ENCODE peak calls at places on chromosome X, in ten cellular contexts. One of them, this sample, is unnamed.

GRCh38 chrX:54288277-54288676 is 69.6 kb downstream of the WNK3 start:
- DNase-seq in osteoblast: no peak
- DNase-seq in colonic mucosa: no peak
- DNase-seq in tibial artery: no peak
- DNase-seq in lower lobe of right lung: no peak
- DNase-seq in A549: no peak
- DNase-seq in IMR-90: peak; percentile 0
- DNase-seq in hepatocyte: peak; percentile 5
- DNase-seq in prostate gland: no peak
- DNase-seq in cardiac muscle cell: peak; percentile 16
- DNase-seq in this sample: no peak

GRCh38 chrX:123859409-123859827 is 435 bp upstream of the XIAP start:
- DNase-seq in hepatocyte: no peak
- DNase-seq in cardiac muscle cell: no peak
- DNase-seq in A549: no peak
- DNase-seq in prostate gland: peak; percentile 64
- DNase-seq in lower lobe of right lung: no peak
- DNase-seq in osteoblast: peak; percentile 89
- DNase-seq in tibial artery: no peak
- DNase-seq in colonic mucosa: peak; percentile 79
- DNase-seq in IMR-90: no peak
- DNase-seq in this sample: peak; percentile 70

GRCh38 chrX:103918050-103918449 is 44.4 kb upstream of the TMSB15B start:
- DNase-seq in prostate gland: peak; percentile 14
- DNase-seq in colonic mucosa: peak; percentile 59
- DNase-seq in tibial artery: peak; percentile 65
- DNase-seq in hepatocyte: peak; percentile 71
- DNase-seq in cardiac muscle cell: peak; percentile 74
- DNase-seq in osteoblast: peak; percentile 78
- DNase-seq in A549: peak; percentile 67
- DNase-seq in lower lobe of right lung: peak; percentile 43
- DNase-seq in IMR-90: peak; percentile 68
- DNase-seq in this sample: no peak

GRCh38 chrX:134669378-134670098 is 11.3 kb upstream of the PLAC1 start:
- DNase-seq in colonic mucosa: no peak
- DNase-seq in A549: peak; percentile 82
- DNase-seq in tibial artery: no peak
- DNase-seq in cardiac muscle cell: peak; percentile 90
- DNase-seq in prostate gland: no peak
- DNase-seq in IMR-90: peak; percentile 93
- DNase-seq in lower lobe of right lung: peak; percentile 32
- DNase-seq in hepatocyte: peak; percentile 55
- DNase-seq in osteoblast: peak; percentile 85
- DNase-seq in this sample: no peak

GRCh38 chrX:47540754-47541538 is 20.1 kb upstream of the ARAF start:
- DNase-seq in lower lobe of right lung: peak; percentile 68
- DNase-seq in osteoblast: peak; percentile 92
- DNase-seq in IMR-90: peak; percentile 92
- DNase-seq in colonic mucosa: peak; percentile 79
- DNase-seq in hepatocyte: peak; percentile 89
- DNase-seq in cardiac muscle cell: peak; percentile 94
- DNase-seq in prostate gland: peak; percentile 78
- DNase-seq in A549: peak; percentile 90
- DNase-seq in tibial artery: peak; percentile 89
- DNase-seq in this sample: peak; percentile 74

GRCh38 chrX:103889216-103889615 is 57.2 kb upstream of the RAB9B start:
- DNase-seq in lower lobe of right lung: no peak
- DNase-seq in A549: no peak
- DNase-seq in cardiac muscle cell: no peak
- DNase-seq in IMR-90: no peak
- DNase-seq in colonic mucosa: no peak
- DNase-seq in prostate gland: no peak
- DNase-seq in osteoblast: no peak
- DNase-seq in hepatocyte: no peak
- DNase-seq in tibial artery: no peak
- DNase-seq in this sample: no peak

GRCh38 chrX:69216911-69217310 is 51.7 kb upstream of the PJA1 start:
- DNase-seq in hepatocyte: no peak
- DNase-seq in tibial artery: peak; percentile 66
- DNase-seq in prostate gland: peak; percentile 21
- DNase-seq in colonic mucosa: no peak
- DNase-seq in IMR-90: peak; percentile 5
- DNase-seq in A549: no peak
- DNase-seq in cardiac muscle cell: no peak
- DNase-seq in lower lobe of right lung: peak; percentile 74
- DNase-seq in osteoblast: no peak
- DNase-seq in this sample: no peak

GRCh38 chrX:84188320-84188834 is 378 bp upstream of the RPS6KA6 start:
- DNase-seq in colonic mucosa: peak; percentile 53
- DNase-seq in prostate gland: peak; percentile 51
- DNase-seq in hepatocyte: peak; percentile 86
- DNase-seq in IMR-90: peak; percentile 64
- DNase-seq in lower lobe of right lung: peak; percentile 60
- DNase-seq in tibial artery: peak; percentile 70
- DNase-seq in osteoblast: peak; percentile 85
- DNase-seq in A549: peak; percentile 48
- DNase-seq in cardiac muscle cell: peak; percentile 61
- DNase-seq in this sample: no peak

GRCh38 chrX:113260474-113260873 is 419.8 kb upstream of the AMOT start:
- DNase-seq in colonic mucosa: no peak
- DNase-seq in IMR-90: no peak
- DNase-seq in prostate gland: no peak
- DNase-seq in osteoblast: no peak
- DNase-seq in cardiac muscle cell: peak; percentile 3
- DNase-seq in A549: no peak
- DNase-seq in hepatocyte: no peak
- DNase-seq in tibial artery: no peak
- DNase-seq in lower lobe of right lung: no peak
- DNase-seq in this sample: no peak

GRCh38 chrX:144219035-144219434 is 335.2 kb downstream of the UBE2NL start:
- DNase-seq in A549: no peak
- DNase-seq in lower lobe of right lung: peak; percentile 37
- DNase-seq in hepatocyte: peak; percentile 14
- DNase-seq in osteoblast: no peak
- DNase-seq in IMR-90: no peak
- DNase-seq in cardiac muscle cell: peak; percentile 0
- DNase-seq in prostate gland: no peak
- DNase-seq in tibial artery: no peak
- DNase-seq in colonic mucosa: no peak
- DNase-seq in this sample: no peak

GRCh38 chrX:136711147-136711546 is 63.2 kb downstream of the CD40LG start:
- DNase-seq in colonic mucosa: peak; percentile 27
- DNase-seq in lower lobe of right lung: peak; percentile 43
- DNase-seq in prostate gland: peak; percentile 14
- DNase-seq in hepatocyte: peak; percentile 26
- DNase-seq in cardiac muscle cell: peak; percentile 52
- DNase-seq in osteoblast: no peak
- DNase-seq in tibial artery: peak; percentile 62
- DNase-seq in A549: peak; percentile 9
- DNase-seq in IMR-90: peak; percentile 36
- DNase-seq in this sample: peak; percentile 22

GRCh38 chrX:101617211-101618191 is at the start of gene ARMCX6:
- DNase-seq in tibial artery: peak; percentile 86
- DNase-seq in lower lobe of right lung: peak; percentile 85
- DNase-seq in A549: peak; percentile 70
- DNase-seq in hepatocyte: peak; percentile 89
- DNase-seq in colonic mucosa: peak; percentile 79
- DNase-seq in cardiac muscle cell: peak; percentile 79
- DNase-seq in IMR-90: peak; percentile 77
- DNase-seq in osteoblast: peak; percentile 90
- DNase-seq in prostate gland: peak; percentile 60
- DNase-seq in this sample: peak; percentile 44

GRCh38 chrX:47030339-47030738 is 47.9 kb upstream of the RGN start:
- DNase-seq in IMR-90: peak; percentile 68
- DNase-seq in prostate gland: peak; percentile 39
- DNase-seq in osteoblast: peak; percentile 32
- DNase-seq in cardiac muscle cell: peak; percentile 73
- DNase-seq in colonic mucosa: peak; percentile 21
- DNase-seq in lower lobe of right lung: no peak
- DNase-seq in hepatocyte: peak; percentile 71
- DNase-seq in tibial artery: no peak
- DNase-seq in A549: peak; percentile 46
- DNase-seq in this sample: no peak

GRCh38 chrX:68238568-68238967 is 194.7 kb downstream of the OPHN1 start:
- DNase-seq in hepatocyte: no peak
- DNase-seq in osteoblast: no peak
- DNase-seq in cardiac muscle cell: no peak
- DNase-seq in tibial artery: no peak
- DNase-seq in colonic mucosa: no peak
- DNase-seq in A549: no peak
- DNase-seq in prostate gland: no peak
- DNase-seq in IMR-90: no peak
- DNase-seq in lower lobe of right lung: no peak
- DNase-seq in this sample: no peak

GRCh38 chrX:123173833-123174232 is 10.2 kb upstream of the GRIA3 start:
- DNase-seq in osteoblast: no peak
- DNase-seq in IMR-90: no peak
- DNase-seq in lower lobe of right lung: no peak
- DNase-seq in prostate gland: no peak
- DNase-seq in cardiac muscle cell: no peak
- DNase-seq in colonic mucosa: no peak
- DNase-seq in A549: no peak
- DNase-seq in tibial artery: no peak
- DNase-seq in hepatocyte: no peak
- DNase-seq in this sample: no peak

GRCh38 chrX:111348363-111348927 is 63.5 kb downstream of the DCX start:
- DNase-seq in osteoblast: no peak
- DNase-seq in cardiac muscle cell: no peak
- DNase-seq in prostate gland: no peak
- DNase-seq in IMR-90: no peak
- DNase-seq in colonic mucosa: no peak
- DNase-seq in lower lobe of right lung: no peak
- DNase-seq in tibial artery: no peak
- DNase-seq in A549: no peak
- DNase-seq in hepatocyte: no peak
- DNase-seq in this sample: no peak

GRCh38 chrX:10529344-10529743 is 91.0 kb downstream of the MID1 start:
- DNase-seq in colonic mucosa: no peak
- DNase-seq in prostate gland: no peak
- DNase-seq in IMR-90: peak; percentile 60
- DNase-seq in lower lobe of right lung: no peak
- DNase-seq in osteoblast: no peak
- DNase-seq in cardiac muscle cell: peak; percentile 81
- DNase-seq in tibial artery: no peak
- DNase-seq in hepatocyte: no peak
- DNase-seq in A549: no peak
- DNase-seq in this sample: no peak

GRCh38 chrX:9467751-9468150 is 2.9 kb downstream of the TBL1X start:
- DNase-seq in hepatocyte: no peak
- DNase-seq in A549: no peak
- DNase-seq in IMR-90: peak; percentile 9
- DNase-seq in lower lobe of right lung: no peak
- DNase-seq in colonic mucosa: no peak
- DNase-seq in cardiac muscle cell: no peak
- DNase-seq in tibial artery: no peak
- DNase-seq in osteoblast: no peak
- DNase-seq in prostate gland: no peak
- DNase-seq in this sample: no peak
- H3K27ac ChIP-seq in hepatocyte: no peak overlapping the region
- H3K27ac ChIP-seq in A549: no peak overlapping the region
- H3K27ac ChIP-seq in IMR-90: peak overlapping the region; percentile 62
- H3K27ac ChIP-seq in lower lobe of right lung: no peak overlapping the region
- H3K27ac ChIP-seq in colonic mucosa: no peak overlapping the region
- H3K27ac ChIP-seq in cardiac muscle cell: no peak overlapping the region
- H3K27ac ChIP-seq in tibial artery: peak overlapping the region; percentile 89
- H3K27ac ChIP-seq in osteoblast: no peak overlapping the region
- H3K27ac ChIP-seq in prostate gland: no peak overlapping the region
- H3K27ac ChIP-seq in this sample: no peak overlapping the region

GRCh38 chrX:19625612-19626011 is 110.3 kb upstream of the MAP3K15 start:
- DNase-seq in A549: no peak
- DNase-seq in osteoblast: no peak
- DNase-seq in IMR-90: no peak
- DNase-seq in hepatocyte: no peak
- DNase-seq in tibial artery: no peak
- DNase-seq in prostate gland: no peak
- DNase-seq in lower lobe of right lung: no peak
- DNase-seq in cardiac muscle cell: no peak
- DNase-seq in colonic mucosa: no peak
- DNase-seq in this sample: no peak

GRCh38 chrX:19626230-19626629 is 110.9 kb upstream of the MAP3K15 start:
- DNase-seq in cardiac muscle cell: no peak
- DNase-seq in colonic mucosa: no peak
- DNase-seq in hepatocyte: no peak
- DNase-seq in osteoblast: no peak
- DNase-seq in tibial artery: no peak
- DNase-seq in lower lobe of right lung: no peak
- DNase-seq in prostate gland: no peak
- DNase-seq in IMR-90: no peak
- DNase-seq in A549: no peak
- DNase-seq in this sample: no peak

GRCh38 chrX:19627533-19627932 is 112.2 kb upstream of the MAP3K15 start:
- DNase-seq in colonic mucosa: no peak
- DNase-seq in prostate gland: no peak
- DNase-seq in tibial artery: no peak
- DNase-seq in hepatocyte: no peak
- DNase-seq in IMR-90: peak; percentile 13
- DNase-seq in A549: no peak
- DNase-seq in osteoblast: no peak
- DNase-seq in cardiac muscle cell: no peak
- DNase-seq in lower lobe of right lung: no peak
- DNase-seq in this sample: no peak

GRCh38 chrX:19627081-19627480 is 111.8 kb upstream of the MAP3K15 start:
- DNase-seq in hepatocyte: no peak
- DNase-seq in osteoblast: no peak
- DNase-seq in A549: no peak
- DNase-seq in colonic mucosa: no peak
- DNase-seq in lower lobe of right lung: no peak
- DNase-seq in IMR-90: no peak
- DNase-seq in cardiac muscle cell: no peak
- DNase-seq in prostate gland: no peak
- DNase-seq in tibial artery: peak; percentile 62
- DNase-seq in this sample: peak; percentile 65

GRCh38 chrX:19624754-19625153 is 109.4 kb upstream of the MAP3K15 start:
- DNase-seq in cardiac muscle cell: no peak
- DNase-seq in colonic mucosa: no peak
- DNase-seq in IMR-90: peak; percentile 15
- DNase-seq in tibial artery: no peak
- DNase-seq in hepatocyte: no peak
- DNase-seq in prostate gland: no peak
- DNase-seq in osteoblast: no peak
- DNase-seq in lower lobe of right lung: no peak
- DNase-seq in A549: no peak
- DNase-seq in this sample: no peak
- H3K27ac ChIP-seq in cardiac muscle cell: no peak overlapping the region
- H3K27ac ChIP-seq in colonic mucosa: no peak overlapping the region
- H3K27ac ChIP-seq in IMR-90: no peak overlapping the region
- H3K27ac ChIP-seq in tibial artery: no peak overlapping the region
- H3K27ac ChIP-seq in hepatocyte: no peak overlapping the region
- H3K27ac ChIP-seq in prostate gland: no peak overlapping the region
- H3K27ac ChIP-seq in osteoblast: no peak overlapping the region
- H3K27ac ChIP-seq in lower lobe of right lung: no peak overlapping the region
- H3K27ac ChIP-seq in A549: peak overlapping the region; percentile 68
- H3K27ac ChIP-seq in this sample: no peak overlapping the region

GRCh38 chrX:42151808-42152207 is 228.5 kb upstream of the CASK start:
- DNase-seq in cardiac muscle cell: peak; percentile 12
- DNase-seq in hepatocyte: no peak
- DNase-seq in tibial artery: no peak
- DNase-seq in A549: no peak
- DNase-seq in IMR-90: no peak
- DNase-seq in osteoblast: no peak
- DNase-seq in prostate gland: no peak
- DNase-seq in lower lobe of right lung: no peak
- DNase-seq in colonic mucosa: no peak
- DNase-seq in this sample: no peak
- H3K27ac ChIP-seq in cardiac muscle cell: no peak overlapping the region
- H3K27ac ChIP-seq in hepatocyte: no peak overlapping the region
- H3K27ac ChIP-seq in tibial artery: no peak overlapping the region
- H3K27ac ChIP-seq in A549: no peak overlapping the region
- H3K27ac ChIP-seq in IMR-90: no peak overlapping the region
- H3K27ac ChIP-seq in osteoblast: no peak overlapping the region
- H3K27ac ChIP-seq in prostate gland: no peak overlapping the region
- H3K27ac ChIP-seq in lower lobe of right lung: no peak overlapping the region
- H3K27ac ChIP-seq in colonic mucosa: no peak overlapping the region
- H3K27ac ChIP-seq in this sample: no peak overlapping the region

GRCh38 chrX:107700317-107700774 is 72.0 kb downstream of the PRPS1 start:
- DNase-seq in hepatocyte: peak; percentile 74
- DNase-seq in lower lobe of right lung: no peak
- DNase-seq in IMR-90: no peak
- DNase-seq in prostate gland: no peak
- DNase-seq in tibial artery: peak; percentile 73
- DNase-seq in cardiac muscle cell: peak; percentile 82
- DNase-seq in A549: no peak
- DNase-seq in osteoblast: peak; percentile 23
- DNase-seq in colonic mucosa: no peak
- DNase-seq in this sample: no peak
- H3K27ac ChIP-seq in hepatocyte: peak overlapping the region; percentile 81
- H3K27ac ChIP-seq in lower lobe of right lung: peak overlapping the region; percentile 72
- H3K27ac ChIP-seq in IMR-90: no peak overlapping the region
- H3K27ac ChIP-seq in prostate gland: peak overlapping the region; percentile 31
- H3K27ac ChIP-seq in tibial artery: peak overlapping the region; percentile 67
- H3K27ac ChIP-seq in cardiac muscle cell: no peak overlapping the region
- H3K27ac ChIP-seq in A549: no peak overlapping the region
- H3K27ac ChIP-seq in osteoblast: no peak overlapping the region
- H3K27ac ChIP-seq in colonic mucosa: no peak overlapping the region
- H3K27ac ChIP-seq in this sample: peak overlapping the region; percentile 55